ENCODE peak calls at places on chromosomes 16 and 17, in eight cellular contexts. L is AG04450, A is keratinocyte, I is PC-3, X is HFF-Myc, N is ovary, F is left ventricle myocardium inferior, O is HFFc6. K is an unnamed sample.

GRCh38 chr17:75842963-75843576 is 1.1 kb downstream of the UNC13D start:
- DNase-seq in F (no peak), X (no peak), L (no peak), A (no peak), N (no peak), I (no peak), O (no peak), K (no peak)

GRCh38 chr17:70119961-70120360 is 44.9 kb downstream of the KCNJ16 start:
- DNase-seq in A (no peak), N (no peak), L (no peak), I (no peak), F (no peak), X (no peak), O (no peak), K (no peak)

GRCh38 chr17:65523853-65524664 is 37.4 kb downstream of the AXIN2 start:
- DNase-seq in N (no peak), I (no peak), A (no peak), F (no peak), O (no peak), L (no peak), X (no peak), K (no peak)

GRCh38 chr16:10514369-10515055 is 65.9 kb downstream of the EMP2 start:
- DNase-seq in F (no peak), L (peak), A (no peak), N (peak), X (no peak), O (peak), I (peak), K (peak)

GRCh38 chr17:39608142-39608541 is 422 bp upstream of the NEUROD2 start:
- DNase-seq in A (no peak), I (no peak), F (no peak), O (no peak), X (no peak), N (no peak), L (no peak), K (no peak)

GRCh38 chr17:65772989-65773388 is 211.5 kb upstream of the AXIN2 start:
- DNase-seq in I (no peak), O (no peak), F (no peak), X (no peak), A (no peak), N (no peak), L (no peak), K (no peak)

GRCh38 chr17:63774982-63775290 is 966 bp downstream of the DDX42 start:
- DNase-seq in F (no peak), I (peak), X (no peak), N (no peak), O (no peak), L (no peak), A (no peak), K (no peak)

GRCh38 chr17:17749921-17750320 is 68.7 kb downstream of the RAI1 start:
- DNase-seq in A (no peak), O (no peak), N (peak), L (no peak), I (peak), F (no peak), X (peak), K (no peak)

GRCh38 chr17:67072885-67073284 is 28.5 kb downstream of the CACNG1 start:
- DNase-seq in X (no peak), I (no peak), A (no peak), F (no peak), O (no peak), L (no peak), N (no peak), K (no peak)

GRCh38 chr17:36008998-36009665 is 7.8 kb upstream of the CCL15 start:
- DNase-seq in O (no peak), A (no peak), F (no peak), N (no peak), X (no peak), L (peak), I (peak), K (no peak)

GRCh38 chr17:19915579-19915978 is 47.8 kb upstream of the ULK2 start:
- DNase-seq in X (no peak), A (no peak), F (no peak), O (no peak), L (no peak), I (no peak), N (no peak), K (no peak)

GRCh38 chr17:28493467-28493866 is 12.7 kb upstream of the FOXN1 start:
- DNase-seq in I (no peak), X (peak), A (no peak), F (no peak), L (peak), O (peak), N (no peak), K (no peak)

GRCh38 chr16:24921229-24921628 is 75.5 kb downstream of the SLC5A11 start:
- DNase-seq in I (no peak), O (no peak), N (no peak), L (no peak), F (no peak), A (no peak), X (no peak), K (no peak)

GRCh38 chr17:53548252-53548651 is 274.5 kb upstream of the KIF2B start:
- DNase-seq in L (no peak), F (no peak), O (no peak), N (no peak), X (no peak), I (no peak), A (no peak), K (no peak)

GRCh38 chr16:68450741-68451140 is 2.4 kb upstream of the SMPD3 start:
- DNase-seq in A (no peak), N (no peak), L (no peak), F (no peak), X (no peak), O (peak), I (peak), K (no peak)

GRCh38 chr17:19747829-19748806 is at the start of gene ALDH3A1:
- DNase-seq in F (no peak), N (no peak), A (no peak), X (no peak), I (peak), O (no peak), L (no peak), K (peak)

GRCh38 chr17:75394332-75394918 is 11.1 kb downstream of the GRB2 start:
- DNase-seq in N (no peak), I (peak), O (no peak), L (no peak), X (no peak), F (no peak), A (no peak), K (no peak)

GRCh38 chr16:85136213-85136704 is 24.0 kb upstream of the CIBAR2 start:
- DNase-seq in I (no peak), X (no peak), F (no peak), A (no peak), O (no peak), L (no peak), N (no peak), K (no peak)

GRCh38 chr17:67602439-67602838 is 115.3 kb upstream of the NOL11 start:
- DNase-seq in N (no peak), A (no peak), O (no peak), L (no peak), F (no peak), X (no peak), I (no peak), K (no peak)

GRCh38 chr17:49444384-49444783 is 29.7 kb upstream of the PHB1 start:
- DNase-seq in O (no peak), I (no peak), L (no peak), N (no peak), X (no peak), A (no peak), F (no peak), K (no peak)

GRCh38 chr16:63938661-63939060 is 1183.2 kb downstream of the CDH11 start:
- DNase-seq in F (no peak), A (no peak), I (no peak), X (peak), O (no peak), L (no peak), N (no peak), K (no peak)

GRCh38 chr17:32303861-32304288 is 38.1 kb downstream of the C17orf75 start:
- DNase-seq in X (no peak), L (no peak), I (no peak), N (no peak), O (no peak), F (no peak), A (no peak), K (no peak)

GRCh38 chr16:68417711-68418301 is 30.5 kb downstream of the SMPD3 start:
- DNase-seq in X (no peak), I (peak), N (no peak), L (no peak), A (no peak), O (no peak), F (no peak), K (no peak)

GRCh38 chr16:87764600-87765472 is 950 bp downstream of the KLHDC4 start:
- DNase-seq in L (no peak), O (no peak), I (no peak), A (no peak), X (no peak), F (no peak), N (no peak), K (no peak)

GRCh38 chr16:22337045-22337444 is 37.4 kb downstream of the CDR2 start:
- DNase-seq in O (no peak), X (no peak), F (no peak), N (no peak), A (no peak), L (no peak), I (no peak), K (no peak)

GRCh38 chr17:9566067-9566466 is 9.6 kb downstream of the STX8 start:
- DNase-seq in N (no peak), X (no peak), L (no peak), A (no peak), I (no peak), F (no peak), O (no peak), K (no peak)

GRCh38 chr17:72476134-72476533 is 355.3 kb downstream of the SOX9 start:
- DNase-seq in N (no peak), F (no peak), A (no peak), O (no peak), X (no peak), L (no peak), I (no peak), K (no peak)

GRCh38 chr17:59101178-59101577 is 5.5 kb downstream of the TRIM37 start:
- DNase-seq in A (no peak), N (no peak), I (no peak), X (no peak), O (no peak), L (no peak), F (no peak), K (no peak)

GRCh38 chr17:81939218-81939617 is 2.1 kb upstream of the PYCR1 start:
- DNase-seq in A (no peak), F (no peak), N (no peak), X (no peak), O (no peak), L (no peak), I (no peak), K (no peak)

GRCh38 chr17:44005865-44006580 is 1.6 kb downstream of the NAGS start:
- DNase-seq in N (no peak), I (peak), X (no peak), O (no peak), L (no peak), A (no peak), F (no peak), K (no peak)
- TF ChIP-seq CTCF in N (no peak), I (peak), X (no peak), O (peak), L (peak), A (peak), F (no peak), K (peak)

DNA sequence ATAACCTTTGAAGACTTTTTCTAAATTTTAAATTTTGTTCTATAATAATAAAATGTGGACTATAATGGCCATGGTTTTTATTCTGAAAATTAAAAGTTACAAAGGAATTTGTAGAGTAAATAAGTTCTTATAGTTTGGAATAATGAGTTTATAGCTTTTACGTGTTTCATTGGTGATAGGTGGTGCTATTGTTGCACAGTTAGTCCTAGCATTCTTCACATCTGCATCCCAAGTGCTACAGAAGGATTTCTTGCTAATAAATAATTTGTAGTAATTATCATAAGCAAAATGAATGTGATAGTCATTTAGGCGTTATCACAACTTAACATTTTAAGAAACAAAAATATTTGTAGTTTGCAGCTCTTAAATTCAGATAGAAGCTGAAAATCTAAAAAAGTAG is 67.9 kb downstream of the BCAS3 start:
- DNase-seq in X (no peak), I (peak), F (no peak), O (no peak), N (no peak), A (no peak), L (no peak), K (no peak)
- TF ChIP-seq CTCF in X (no peak), I (no peak), F (no peak), O (no peak), N (no peak), A (no peak), L (peak), K (peak)

DNA sequence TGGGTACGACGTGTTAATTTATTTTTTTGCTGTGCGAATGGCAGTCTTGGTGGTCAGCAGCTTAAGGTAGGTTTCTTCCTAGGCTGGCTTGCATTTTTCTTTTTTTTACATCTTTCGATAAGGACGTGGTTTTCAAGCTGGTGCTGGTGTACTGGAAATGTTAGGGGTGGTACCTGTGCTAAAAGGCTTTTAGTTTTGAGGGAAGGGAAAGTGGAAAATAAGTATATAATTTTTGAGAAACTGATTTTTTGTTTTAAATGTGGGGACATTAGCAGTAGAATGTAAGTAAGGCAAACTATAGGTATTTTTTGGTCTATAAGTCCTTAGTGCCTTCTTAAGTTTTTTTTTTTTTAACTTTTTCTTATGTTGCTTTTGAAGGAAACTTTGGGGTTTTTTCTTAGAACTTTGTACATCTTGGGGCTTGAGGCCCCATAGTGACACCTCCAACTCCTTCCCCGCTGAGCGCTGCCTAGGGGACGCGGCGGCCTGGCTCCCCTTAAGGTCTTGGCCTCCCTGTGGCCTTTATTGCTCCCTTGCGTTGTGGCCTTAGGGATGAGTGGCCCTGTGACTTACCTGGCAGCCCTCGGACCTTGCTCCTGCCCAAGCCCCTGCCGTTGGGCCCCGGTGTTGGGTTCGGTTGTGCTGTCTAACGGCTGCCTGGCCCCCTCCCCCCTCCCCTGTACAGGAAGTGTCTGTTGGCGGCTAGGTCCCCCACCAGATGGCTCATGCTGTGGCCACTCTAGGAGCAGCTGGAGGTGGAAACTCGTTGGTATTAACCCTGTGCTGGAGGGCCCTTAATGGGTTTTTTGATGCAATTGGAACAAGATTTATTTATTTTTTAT is 88.0 kb upstream of the RPRML start:
- DNase-seq in I (peak), N (peak), X (peak), F (peak), L (peak), A (peak), O (peak), K (peak)
- TF ChIP-seq CTCF in I (no peak), N (no peak), X (peak), F (peak), L (peak), A (peak), O (peak), K (peak)

GRCh38 chr16:27228621-27229501 is 25.5 kb downstream of the KDM8 start:
- DNase-seq in L (no peak), I (no peak), A (no peak), O (no peak), X (no peak), N (no peak), F (peak), K (no peak)
- TF ChIP-seq CTCF in L (no peak), I (no peak), A (no peak), O (no peak), X (no peak), N (no peak), F (peak), K (no peak)

DNA sequence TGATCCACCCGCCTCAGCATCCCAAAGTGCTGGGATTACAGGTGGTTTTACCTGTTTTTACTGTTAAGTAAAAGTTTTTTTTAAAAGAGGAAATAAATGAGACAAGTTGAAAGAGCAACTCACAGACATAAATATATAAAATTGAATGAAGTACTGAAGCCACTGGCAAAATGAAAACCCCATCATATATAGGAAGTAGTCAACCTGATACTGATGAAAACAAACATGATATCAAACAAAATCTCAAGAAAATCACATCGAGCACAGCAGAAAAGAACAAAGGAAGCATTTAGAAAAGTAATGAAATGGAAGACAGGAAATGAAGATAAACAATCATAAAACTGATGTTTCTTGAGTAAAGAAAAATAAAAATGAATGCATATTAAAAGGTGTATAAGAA is 31.7 kb downstream of the UBE2G1 start:
- DNase-seq in A (no peak), F (no peak), L (no peak), X (no peak), N (no peak), O (no peak), I (no peak), K (no peak)
- TF ChIP-seq CTCF in A (no peak), F (no peak), L (no peak), X (no peak), N (no peak), O (no peak), I (no peak), K (no peak)

DNA sequence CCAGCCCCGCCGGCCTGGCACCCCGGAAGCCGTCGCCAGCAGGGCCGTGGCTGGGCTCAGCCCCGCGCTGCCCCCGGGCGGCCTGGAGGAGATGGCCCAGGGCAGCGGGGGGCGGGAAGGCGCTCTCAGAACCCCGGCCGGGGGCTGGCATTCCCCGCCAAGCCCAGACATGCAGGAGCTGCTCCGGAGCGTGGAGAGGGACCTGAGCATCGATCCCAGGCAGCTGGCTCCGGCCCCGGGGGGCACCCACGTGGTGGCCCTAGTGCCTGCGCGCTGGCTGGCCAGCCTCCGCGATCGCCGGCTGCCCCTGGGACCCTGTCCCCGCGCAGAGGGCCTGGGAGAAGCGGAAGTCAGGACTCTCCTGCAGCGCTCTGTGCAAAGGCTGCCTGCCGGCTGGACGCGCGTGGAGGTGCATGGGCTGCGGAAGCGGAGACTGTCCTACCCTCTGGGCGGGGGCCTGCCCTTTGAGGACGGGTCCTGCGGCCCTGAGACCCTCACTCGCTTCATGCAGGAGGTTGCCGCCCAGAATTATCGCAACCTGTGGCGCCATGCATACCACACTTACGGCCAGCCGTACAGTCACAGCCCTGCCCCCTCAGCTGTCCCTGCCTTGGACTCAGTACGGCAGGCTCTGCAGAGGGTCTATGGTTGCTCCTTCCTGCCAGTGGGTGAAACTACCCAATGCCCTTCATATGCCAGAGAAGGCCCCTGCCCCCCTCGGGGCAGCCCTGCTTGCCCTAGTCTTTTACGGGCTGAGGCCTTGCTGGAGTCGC is 551 bp downstream of the WDR81 start:
- DNase-seq in O (no peak), N (no peak), I (no peak), F (no peak), X (no peak), L (no peak), A (no peak), K (no peak)
- TF ChIP-seq CTCF in O (peak), N (no peak), I (no peak), F (peak), X (no peak), L (no peak), A (no peak), K (no peak)

GRCh38 chr16:66471696-66472393 is 44.8 kb downstream of the BEAN1 start:
- DNase-seq in X (no peak), A (no peak), L (no peak), N (no peak), F (no peak), O (no peak), I (no peak), K (no peak)
- TF ChIP-seq CTCF in X (no peak), A (no peak), L (no peak), N (no peak), F (no peak), O (no peak), I (no peak), K (no peak)

GRCh38 chr16:2213817-2214720 is 571 bp downstream of the PGP start:
- DNase-seq in I (no peak), N (no peak), L (no peak), A (no peak), O (no peak), X (no peak), F (no peak), K (no peak)
- TF ChIP-seq CTCF in I (no peak), N (no peak), L (no peak), A (no peak), O (no peak), X (no peak), F (no peak), K (no peak)

GRCh38 chr17:30372755-30373154 is 6.0 kb upstream of the CPD start:
- DNase-seq in O (peak), A (peak), X (no peak), F (no peak), L (no peak), N (no peak), I (peak), K (no peak)
- TF ChIP-seq CTCF in O (peak), A (no peak), X (no peak), F (no peak), L (no peak), N (no peak), I (peak), K (no peak)

K was measured in AG09319.